ENCODE peak calls at places on chromosomes 5 and 9, in nine cellular contexts. T is amygdala; U is activated T-helper 9 cell treated with anti-CD3 and anti-CD28 coated beads, Interleukin-2, amount 50 U/mL, for 16 hours; S is ACHN; Y is stimulated activated CD8-positive, alpha-beta memory T cell treated with anti-CD3 and anti-CD28 coated beads, Interleukin-2, amount 100 ng/mL, for 1 hour; I is activated CD8-positive, alpha-beta T cell treated with anti-CD3 and anti-CD28 coated beads for 36 hours; C is hypothalamus; O is activated CD8-positive, alpha-beta memory T cell treated with anti-CD3 and anti-CD28 coated beads for 1 hour; X is stimulated activated CD4-positive, alpha-beta T cell treated with anti-CD3 and anti-CD28 coated beads, Interleukin-4, amount 100 ng/mL, for 24 hours. J is an unnamed sample.

GRCh38 chr9:105157178-105157583 is 87.3 kb upstream of the SLC44A1 start:
- DNase-seq in Y (no peak), I (peak), O (no peak), S (peak), X (no peak), T (peak), U (no peak), C (no peak), J (no peak)

GRCh38 chr9:126886194-126886830 is 25.9 kb downstream of the ZBTB34 start:
- DNase-seq in I (no peak), X (no peak), O (no peak), Y (no peak), U (no peak), C (no peak), S (no peak), T (no peak), J (no peak)

GRCh38 chr5:95241635-95242034 is 43.3 kb downstream of the MCTP1 start:
- DNase-seq in Y (no peak), T (no peak), S (no peak), C (no peak), O (no peak), U (no peak), I (no peak), X (no peak), J (no peak)

GRCh38 chr9:37729499-37729898 is 24.1 kb upstream of the TRMT10B start:
- DNase-seq in Y (no peak), T (no peak), X (no peak), O (no peak), S (no peak), C (no peak), U (no peak), I (no peak), J (no peak)

GRCh38 chr5:177450672-177451424 is 4.2 kb downstream of the PRR7 start:
- DNase-seq in S (no peak), U (no peak), I (no peak), O (no peak), T (no peak), C (no peak), Y (no peak), X (no peak), J (no peak)

GRCh38 chr5:172417983-172418630 is 36.2 kb downstream of the SH3PXD2B start:
- DNase-seq in S (no peak), I (no peak), Y (no peak), C (no peak), X (no peak), O (no peak), U (no peak), T (peak), J (no peak)

GRCh38 chr9:112059145-112059979 is 115.7 kb downstream of the SUSD1 start:
- DNase-seq in Y (no peak), U (no peak), C (no peak), X (no peak), S (peak), O (no peak), T (no peak), I (no peak), J (no peak)

GRCh38 chr9:84322830-84323229 is 17.7 kb downstream of the SLC28A3 start:
- DNase-seq in Y (no peak), S (no peak), O (no peak), C (no peak), X (no peak), U (no peak), T (no peak), I (no peak), J (no peak)

GRCh38 chr5:134626369-134627014 is 6.1 kb downstream of the SAR1B start:
- DNase-seq in I (no peak), S (no peak), O (no peak), U (no peak), C (no peak), Y (no peak), T (no peak), X (no peak), J (no peak)

GRCh38 chr5:158510479-158510878 is 589.2 kb downstream of the EBF1 start:
- DNase-seq in S (no peak), U (no peak), Y (no peak), O (no peak), T (no peak), X (no peak), C (no peak), I (no peak), J (no peak)

GRCh38 chr5:79020861-79021561 is 35.9 kb upstream of the ARSB start:
- DNase-seq in C (no peak), O (peak), S (peak), T (peak), I (peak), U (no peak), Y (peak), X (peak), J (peak)

GRCh38 chr5:13278148-13278547 is 666.3 kb downstream of the DNAH5 start:
- DNase-seq in S (peak), X (no peak), Y (no peak), U (no peak), T (no peak), O (no peak), C (no peak), I (no peak), J (no peak)

GRCh38 chr5:96026334-96027065 is 64.8 kb upstream of the ELL2 start:
- DNase-seq in Y (no peak), S (no peak), X (no peak), C (no peak), U (no peak), O (no peak), T (no peak), I (no peak), J (no peak)

GRCh38 chr5:180467028-180467427 is 27.2 kb upstream of the CNOT6 start:
- DNase-seq in X (no peak), C (no peak), S (no peak), O (no peak), U (no peak), T (no peak), I (no peak), Y (no peak), J (no peak)

GRCh38 chr5:180799902-180800801 is 2.5 kb downstream of the MGAT1 start:
- DNase-seq in Y (no peak), O (no peak), S (peak), T (no peak), C (no peak), X (no peak), U (no peak), I (no peak), J (no peak)

GRCh38 chr5:128815201-128815600 is 150.1 kb upstream of the SLC27A6 start:
- DNase-seq in O (no peak), C (no peak), T (no peak), S (no peak), X (no peak), I (no peak), U (no peak), Y (no peak), J (no peak)

GRCh38 chr5:164000819-164001218 is 495.4 kb downstream of the MAT2B start:
- DNase-seq in C (no peak), X (no peak), Y (no peak), T (no peak), U (no peak), O (no peak), S (no peak), I (no peak), J (no peak)

GRCh38 chr9:99488109-99489042 is 266.3 kb downstream of the SEC61B start:
- DNase-seq in I (no peak), C (no peak), X (no peak), U (no peak), O (no peak), Y (no peak), T (no peak), S (no peak), J (no peak)

GRCh38 chr5:122154491-122154890 is 25.1 kb downstream of the ZNF474 start:
- DNase-seq in S (no peak), O (no peak), Y (no peak), U (no peak), T (no peak), I (no peak), C (no peak), X (no peak), J (no peak)

GRCh38 chr5:16492398-16493175 is 27.0 kb upstream of the ZNF622 start:
- DNase-seq in U (no peak), X (no peak), Y (no peak), I (peak), T (no peak), O (no peak), C (no peak), S (peak), J (no peak)

GRCh38 chr5:116423091-116423490 is 151.5 kb downstream of the SEMA6A start:
- DNase-seq in C (no peak), T (no peak), O (no peak), Y (no peak), S (no peak), U (no peak), X (no peak), I (no peak), J (no peak)

GRCh38 chr5:35717718-35718117 is 100.1 kb downstream of the SPEF2 start:
- DNase-seq in I (no peak), U (no peak), C (no peak), O (no peak), T (no peak), S (no peak), Y (no peak), X (no peak), J (no peak)

GRCh38 chr5:140965905-140966292 is 377 bp upstream of the PCDHAC2 start:
- DNase-seq in U (no peak), S (no peak), Y (no peak), I (no peak), X (no peak), C (no peak), T (no peak), O (no peak), J (no peak)